ENCODE peak calls at places on chromosomes 6 and 20, in six cellular contexts. L is mammary epithelial cell, D is H7, Y is psoas muscle, T is skeletal muscle cell, I is cardiac fibroblast. G is an unnamed sample.

GRCh38 chr6:72755752-72756151 is 133.9 kb downstream of the KCNQ5 start:
- DNase-seq in L (no peak), D (no peak), Y (no peak), T (no peak), I (no peak), G (peak)

GRCh38 chr6:106114492-106114891 is 28.4 kb downstream of the PRDM1 start:
- DNase-seq in L (no peak), D (no peak), Y (no peak), T (no peak), I (no peak), G (no peak)

GRCh38 chr6:117483004-117483644 is 650 bp downstream of the DCBLD1 start:
- DNase-seq in L (peak), D (peak), Y (peak), T (no peak), I (peak), G (peak)

GRCh38 chr20:41643504-41643938 is 25.3 kb upstream of the CHD6 start:
- DNase-seq in L (peak), D (no peak), Y (no peak), T (peak), I (peak), G (no peak)

GRCh38 chr6:3372912-3373554 is 83.8 kb downstream of the SLC22A23 start:
- DNase-seq in L (no peak), D (no peak), Y (no peak), T (no peak), I (no peak), G (no peak)

GRCh38 chr6:14732845-14733757 is 512.8 kb upstream of the JARID2 start:
- DNase-seq in L (peak), D (no peak), Y (no peak), T (no peak), I (no peak), G (no peak)

GRCh38 chr20:24965065-24965919 is 16.2 kb downstream of the CST7 start:
- DNase-seq in L (no peak), D (no peak), Y (no peak), T (no peak), I (no peak), G (no peak)

GRCh38 chr6:13302751-13303667 is 25.3 kb downstream of the TBC1D7 start:
- DNase-seq in L (peak), D (no peak), Y (peak), T (peak), I (peak), G (peak)

GRCh38 chr20:46820682-46821081 is 74.0 kb upstream of the EYA2 start:
- DNase-seq in L (peak), D (no peak), Y (no peak), T (no peak), I (no peak), G (no peak)

DNA sequence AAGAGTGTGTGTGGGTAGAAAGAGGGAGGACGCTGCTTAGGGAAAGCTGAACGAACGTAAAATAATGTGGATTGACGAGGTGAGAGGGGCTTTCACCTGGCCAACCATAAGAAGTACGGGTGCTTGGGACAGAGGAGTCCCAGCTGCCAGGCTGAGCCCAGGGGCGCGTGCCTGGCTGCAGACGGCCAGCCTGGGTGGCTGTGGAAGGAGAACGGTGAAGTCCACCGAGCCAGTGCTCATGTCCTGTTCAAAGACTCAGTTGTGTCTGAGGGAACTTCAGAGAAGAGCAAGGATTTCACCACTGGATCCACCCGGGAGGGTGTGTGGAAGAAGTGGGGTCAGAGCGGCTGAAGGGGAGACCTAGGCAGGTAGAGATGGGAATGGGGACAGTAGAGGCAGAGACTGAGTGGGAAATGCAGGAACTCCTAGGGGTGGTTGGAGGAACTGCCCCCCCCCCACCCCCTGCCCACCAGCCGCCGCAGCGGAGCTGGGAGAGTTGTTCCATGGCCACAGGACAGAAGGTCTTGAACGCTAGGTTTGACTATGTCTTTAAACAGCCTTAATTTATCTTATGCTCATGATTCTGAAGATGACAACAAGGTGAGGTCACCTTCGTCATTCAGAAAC is 68.1 kb upstream of the TBXT start:
- DNase-seq in L (no peak), D (peak), Y (no peak), T (no peak), I (no peak), G (no peak)
- H3K4me3 ChIP-seq in L (no peak), D (no peak), Y (no peak), T (no peak), I (no peak), G (no peak)

DNA sequence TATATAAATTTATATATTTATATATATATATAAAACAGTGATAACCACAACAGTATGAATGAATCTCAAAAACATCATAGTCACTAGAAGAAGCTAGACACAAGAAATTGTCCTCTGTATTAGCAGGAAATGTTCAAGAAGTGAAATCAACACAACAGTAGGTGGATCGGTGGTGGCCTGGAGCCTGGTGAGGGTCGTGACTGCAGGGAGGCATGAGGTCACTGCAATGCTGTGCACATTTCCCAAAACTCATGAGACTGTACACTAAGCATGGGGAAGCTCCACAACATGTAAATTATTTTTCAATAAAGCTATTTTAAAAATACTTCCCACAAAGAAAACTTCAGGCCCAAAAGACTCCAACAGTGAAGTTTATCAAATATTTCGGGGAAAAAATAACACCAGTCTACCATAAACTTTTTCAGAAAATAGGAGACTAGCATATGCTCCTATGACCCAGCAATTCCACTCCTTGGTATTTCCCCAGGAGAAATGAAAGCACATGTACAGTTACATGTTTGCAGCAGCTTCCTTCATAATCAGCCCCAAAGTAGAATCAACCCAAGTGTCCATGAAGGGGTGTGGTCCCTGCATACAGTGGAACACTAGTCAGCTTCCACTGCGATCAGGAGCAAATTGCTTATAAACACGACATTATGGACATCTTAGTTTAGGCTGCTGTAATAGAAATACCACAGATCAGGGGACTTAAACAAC is 144.2 kb downstream of the TBXT start:
- DNase-seq in L (no peak), D (no peak), Y (no peak), T (no peak), I (no peak), G (no peak)
- H3K4me3 ChIP-seq in L (no peak), D (no peak), Y (no peak), T (no peak), I (no peak), G (no peak)

GRCh38 chr20:4170621-4171537 is 155.5 kb upstream of the RNF24 start:
- DNase-seq in L (no peak), D (peak), Y (no peak), T (no peak), I (peak), G (no peak)
- H3K4me3 ChIP-seq in L (no peak), D (no peak), Y (no peak), T (peak), I (peak), G (no peak)

DNA sequence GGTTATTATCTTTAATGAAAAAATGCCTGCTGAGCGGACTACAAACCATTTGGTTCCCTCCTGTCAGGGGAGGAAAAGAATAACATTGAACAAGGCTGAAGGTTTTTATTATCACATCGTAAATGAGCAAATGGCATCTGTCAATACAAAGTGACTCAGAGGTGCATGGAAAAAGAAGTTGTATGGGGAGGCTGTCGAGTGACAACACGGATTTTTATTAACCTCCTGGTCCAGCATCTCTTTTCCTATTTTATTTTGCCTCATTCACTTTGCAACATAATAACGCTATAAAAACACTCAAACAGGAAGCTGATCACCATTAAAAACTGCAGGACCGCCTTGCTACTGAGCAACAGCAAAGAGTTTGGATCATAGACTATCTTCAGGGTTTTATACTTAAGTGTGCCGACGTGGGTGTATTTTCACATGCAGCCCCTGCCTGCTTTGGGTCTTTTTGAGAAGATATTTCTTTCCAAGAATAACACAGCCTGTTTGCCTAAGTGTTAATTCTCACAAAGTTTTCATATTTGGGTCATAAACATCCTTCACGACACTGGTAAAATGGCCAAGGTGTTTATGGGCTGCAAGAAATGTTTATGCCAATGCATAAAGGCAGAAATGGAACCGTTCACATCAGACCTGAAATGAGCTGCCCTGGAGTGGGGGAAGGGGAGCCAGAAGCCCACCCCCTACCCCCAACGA is 132.1 kb upstream of the SALL4 start:
- DNase-seq in L (no peak), D (no peak), Y (no peak), T (no peak), I (no peak), G (no peak)
- H3K4me3 ChIP-seq in L (no peak), D (no peak), Y (no peak), T (no peak), I (no peak), G (no peak)

DNA sequence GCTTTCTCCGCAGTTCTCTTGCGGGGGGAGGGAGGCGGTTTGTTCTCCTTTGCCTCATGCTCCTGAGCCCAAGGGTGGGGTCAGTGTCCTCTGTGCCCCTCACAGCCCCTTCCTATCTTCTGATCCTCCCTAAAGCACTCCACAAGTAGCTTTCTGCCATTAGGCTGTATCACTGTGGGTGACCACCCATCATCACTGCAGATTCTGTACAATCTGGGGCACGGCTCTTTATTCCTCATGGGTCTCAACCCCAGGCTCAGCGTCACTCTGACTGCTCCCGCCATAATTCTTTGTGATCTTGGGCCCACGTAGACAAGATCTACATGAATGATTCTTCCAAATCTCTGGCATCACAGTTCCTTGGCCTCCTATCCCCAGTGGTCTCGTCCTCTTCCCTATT is 10.5 kb downstream of the NCR2 start:
- DNase-seq in L (no peak), D (no peak), Y (no peak), T (no peak), I (no peak), G (no peak)
- H3K4me3 ChIP-seq in L (no peak), D (no peak), Y (no peak), T (no peak), I (no peak), G (no peak)

GRCh38 chr6:27866370-27867050 is 45.7 kb downstream of the OR2B2 start:
- DNase-seq in L (peak), D (peak), Y (no peak), T (no peak), I (peak), G (no peak)
- H3K4me3 ChIP-seq in L (peak), D (peak), Y (peak), T (peak), I (peak), G (peak)

GRCh38 chr6:28553986-28554881 is 28.6 kb downstream of the GPX5 start:
- DNase-seq in L (no peak), D (no peak), Y (no peak), T (no peak), I (peak), G (no peak)
- H3K4me3 ChIP-seq in L (peak), D (peak), Y (no peak), T (no peak), I (no peak), G (no peak)

DNA sequence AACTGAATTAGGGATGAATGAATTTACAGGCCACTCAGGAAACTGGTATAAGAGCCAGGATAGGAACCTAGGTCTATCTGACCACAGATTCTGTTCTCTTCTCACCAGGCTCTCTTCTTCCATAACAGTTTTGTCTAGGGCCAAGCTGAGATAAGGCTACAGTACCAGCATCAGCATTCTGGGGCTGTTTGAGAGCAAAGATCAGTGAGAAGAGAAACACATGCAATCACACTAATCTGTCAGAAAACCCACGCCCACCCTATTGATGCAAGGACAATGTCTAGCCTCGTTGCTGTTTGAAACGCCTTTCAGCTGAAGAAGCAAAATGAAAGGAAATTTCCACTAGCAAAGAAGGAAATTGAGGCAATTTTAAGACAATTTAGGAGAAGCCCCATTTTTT is 137.7 kb downstream of the LCA5 start:
- DNase-seq in L (no peak), D (no peak), Y (no peak), T (no peak), I (no peak), G (no peak)
- H3K4me3 ChIP-seq in L (no peak), D (no peak), Y (no peak), T (no peak), I (no peak), G (no peak)

GRCh38 chr20:57275813-57276212 is 9.4 kb upstream of the BMP7 start:
- DNase-seq in L (peak), D (no peak), Y (no peak), T (no peak), I (no peak), G (no peak)
- H3K4me3 ChIP-seq in L (no peak), D (no peak), Y (no peak), T (no peak), I (no peak), G (no peak)

GRCh38 chr6:24489881-24490280 is 503 bp upstream of the GPLD1 start:
- DNase-seq in L (peak), D (no peak), Y (no peak), T (peak), I (peak), G (peak)
- H3K4me3 ChIP-seq in L (no peak), D (no peak), Y (no peak), T (no peak), I (no peak), G (no peak)